ENCODE peak calls at places on chromosome 1, in four cellular contexts. One of them, this sample, is unnamed.

GRCh38 chr1:227805606-227806197 is 9.8 kb upstream of the PRSS38 start:
- DNase-seq in body of pancreas: no peak
- DNase-seq in GM23248: peak
- DNase-seq in right atrium auricular region: no peak
- DNase-seq in this sample: no peak

GRCh38 chr1:51738681-51739080 is 121.8 kb downstream of the OSBPL9 start:
- DNase-seq in body of pancreas: no peak
- DNase-seq in GM23248: no peak
- DNase-seq in right atrium auricular region: no peak
- DNase-seq in this sample: no peak

GRCh38 chr1:1132042-1132927 is 16.4 kb upstream of the C1orf159 start:
- DNase-seq in GM23248: no peak
- DNase-seq in right atrium auricular region: no peak
- DNase-seq in body of pancreas: peak
- DNase-seq in this sample: no peak

GRCh38 chr1:213138391-213138790 is 87.3 kb downstream of the RPS6KC1 start:
- DNase-seq in body of pancreas: no peak
- DNase-seq in right atrium auricular region: no peak
- DNase-seq in GM23248: no peak
- DNase-seq in this sample: no peak

GRCh38 chr1:111747282-111747734 is 8.1 kb upstream of the INKA2 start:
- DNase-seq in GM23248: peak
- DNase-seq in body of pancreas: peak
- DNase-seq in right atrium auricular region: peak
- DNase-seq in this sample: peak

GRCh38 chr1:93344886-93345632 is 648 bp upstream of the DR1 start:
- DNase-seq in GM23248: peak
- DNase-seq in right atrium auricular region: no peak
- DNase-seq in body of pancreas: no peak
- DNase-seq in this sample: no peak

GRCh38 chr1:115280073-115280472 is 58.0 kb downstream of the NGF start:
- DNase-seq in GM23248: peak
- DNase-seq in right atrium auricular region: no peak
- DNase-seq in body of pancreas: no peak
- DNase-seq in this sample: no peak

GRCh38 chr1:65172936-65173335 is 24.9 kb downstream of the AK4 start:
- DNase-seq in body of pancreas: no peak
- DNase-seq in GM23248: no peak
- DNase-seq in right atrium auricular region: no peak
- DNase-seq in this sample: no peak

GRCh38 chr1:165512817-165513216 is 31.0 kb upstream of the LRRC52 start:
- DNase-seq in right atrium auricular region: no peak
- DNase-seq in GM23248: no peak
- DNase-seq in body of pancreas: no peak
- DNase-seq in this sample: no peak

GRCh38 chr1:114347431-114348209 is 163.4 kb downstream of the TRIM33 start:
- DNase-seq in body of pancreas: no peak
- DNase-seq in right atrium auricular region: no peak
- DNase-seq in GM23248: no peak
- DNase-seq in this sample: no peak

GRCh38 chr1:156691665-156692408 is 13.5 kb downstream of the CRABP2 start:
- DNase-seq in GM23248: peak
- DNase-seq in body of pancreas: no peak
- DNase-seq in right atrium auricular region: no peak
- DNase-seq in this sample: no peak

GRCh38 chr1:246394121-246394520 is 113.0 kb downstream of the SMYD3 start:
- DNase-seq in right atrium auricular region: no peak
- DNase-seq in body of pancreas: no peak
- DNase-seq in GM23248: no peak
- DNase-seq in this sample: no peak

GRCh38 chr1:221457706-221458429 is 284.0 kb downstream of the DUSP10 start:
- DNase-seq in right atrium auricular region: no peak
- DNase-seq in GM23248: peak
- DNase-seq in body of pancreas: no peak
- DNase-seq in this sample: no peak
- H3K27ac ChIP-seq in right atrium auricular region: no peak
- H3K27ac ChIP-seq in GM23248: peak
- H3K27ac ChIP-seq in body of pancreas: no peak
- H3K27ac ChIP-seq in this sample: no peak

DNA sequence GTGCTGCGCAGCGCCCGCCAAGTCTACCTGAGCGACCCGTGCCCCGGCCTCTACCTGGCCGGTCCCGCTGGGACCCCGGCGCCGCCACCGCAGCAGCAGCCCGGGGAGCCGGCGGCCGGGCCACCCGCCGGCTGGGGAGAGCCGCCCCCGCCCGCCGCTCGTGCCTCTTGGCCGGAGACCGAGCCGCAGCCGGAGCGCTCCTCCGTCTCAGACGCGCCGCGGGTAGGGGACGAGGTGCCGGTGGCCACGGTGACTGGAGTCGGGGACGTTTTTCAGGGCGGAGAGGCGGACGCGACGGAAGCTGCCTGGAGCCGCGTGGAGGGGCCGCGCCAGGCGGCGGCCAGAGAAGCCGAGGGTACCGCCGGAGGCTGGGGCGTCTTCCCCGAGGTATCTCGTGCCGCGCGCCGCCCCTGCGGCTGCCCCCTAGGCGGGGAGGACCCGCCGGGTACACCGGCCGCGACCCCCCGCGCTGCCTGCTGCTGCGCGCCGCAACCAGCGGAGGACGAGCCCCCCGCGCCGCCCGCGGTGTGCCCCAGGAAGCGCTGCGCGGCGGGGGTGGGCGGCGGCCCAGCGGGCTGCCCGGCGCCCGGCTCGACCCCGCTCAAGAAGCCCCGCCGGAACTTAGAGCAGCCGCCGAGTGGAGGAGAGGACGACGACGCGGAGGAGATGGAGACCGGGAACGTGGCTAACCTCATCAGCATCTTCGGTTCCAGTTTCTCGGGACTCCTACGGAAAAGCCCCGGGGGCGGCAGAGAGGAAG is 697 bp downstream of the IER5 start:
- DNase-seq in body of pancreas: peak
- DNase-seq in right atrium auricular region: no peak
- DNase-seq in GM23248: peak
- DNase-seq in this sample: no peak
- H3K27ac ChIP-seq in body of pancreas: peak
- H3K27ac ChIP-seq in right atrium auricular region: peak
- H3K27ac ChIP-seq in GM23248: peak
- H3K27ac ChIP-seq in this sample: peak

DNA sequence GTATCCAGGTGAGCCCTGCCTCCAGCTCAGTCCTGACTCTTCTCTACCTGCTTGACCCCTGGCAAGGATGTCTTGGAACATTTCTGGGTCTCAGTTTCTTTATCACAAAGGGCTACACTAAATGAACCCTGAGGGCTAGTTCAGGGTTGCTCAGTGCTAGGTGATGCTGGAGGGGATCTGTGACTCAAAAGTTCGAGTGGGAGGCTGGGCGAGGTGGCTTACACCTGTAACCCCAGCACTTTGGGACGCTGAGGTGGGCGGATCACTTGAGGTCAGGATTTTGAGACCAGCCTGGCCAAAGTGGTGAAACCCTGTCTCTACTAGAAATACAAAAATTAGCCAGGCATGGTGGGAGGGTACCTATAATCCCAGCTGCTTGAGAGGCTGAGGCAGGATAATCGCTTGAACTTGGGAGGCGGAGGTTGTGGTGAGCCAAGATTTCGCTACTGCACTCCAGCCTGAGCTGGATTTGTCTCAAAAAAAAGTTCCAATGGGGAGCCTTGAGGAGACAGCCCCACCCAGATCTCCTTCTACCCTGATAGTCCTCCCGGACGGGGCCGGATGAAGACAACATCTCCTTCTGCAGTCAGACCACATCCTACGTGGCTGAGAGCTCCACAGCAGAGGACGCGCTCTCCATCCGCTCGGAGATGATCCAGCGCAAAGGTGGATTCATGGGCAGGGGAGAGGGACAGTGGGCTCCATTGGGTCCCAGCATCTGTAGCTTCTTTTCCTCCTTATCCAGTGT is 48.9 kb downstream of the YARS1 start:
- DNase-seq in right atrium auricular region: no peak
- DNase-seq in GM23248: no peak
- DNase-seq in body of pancreas: no peak
- DNase-seq in this sample: peak
- H3K27ac ChIP-seq in right atrium auricular region: no peak
- H3K27ac ChIP-seq in GM23248: no peak
- H3K27ac ChIP-seq in body of pancreas: peak
- H3K27ac ChIP-seq in this sample: peak

DNA sequence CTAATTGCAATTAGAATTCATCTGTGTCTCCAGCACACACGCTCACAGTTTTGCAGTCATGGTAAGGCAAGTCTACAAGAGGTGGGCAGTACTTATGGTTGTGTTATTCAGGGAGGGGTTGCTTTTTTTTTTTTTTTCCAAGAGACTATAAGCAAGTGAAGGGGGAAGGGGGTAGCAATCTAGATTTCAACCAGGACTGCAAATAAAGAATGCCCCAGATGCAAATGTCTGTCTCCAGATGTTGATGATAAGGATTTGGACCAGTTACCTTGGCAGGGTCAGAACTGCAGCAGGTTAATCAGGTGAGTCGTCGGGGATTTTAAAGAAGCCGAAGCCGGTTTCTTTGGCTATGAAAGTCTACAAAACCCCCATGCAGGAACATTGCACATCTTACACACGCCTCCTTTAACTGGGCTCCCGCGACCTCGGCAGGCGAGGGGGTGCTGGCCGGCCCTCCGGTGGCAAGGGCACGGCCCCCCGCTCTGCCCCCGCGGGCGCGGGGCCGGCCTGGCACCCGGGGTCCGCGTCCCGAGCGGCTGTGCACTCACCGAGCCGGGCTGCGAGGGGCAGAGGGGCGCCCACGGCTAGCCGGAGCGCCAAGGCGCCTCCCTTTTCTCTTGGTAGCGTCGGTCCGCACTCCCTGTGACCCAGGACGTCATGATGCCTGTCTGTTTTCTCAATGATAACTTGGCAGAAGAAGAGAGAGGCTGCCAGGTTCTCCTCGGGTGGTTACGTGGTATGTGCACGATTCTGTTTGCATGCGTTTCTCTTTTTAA is 366.2 kb upstream of the ESRRG start:
- DNase-seq in GM23248: peak
- DNase-seq in body of pancreas: no peak
- DNase-seq in right atrium auricular region: peak
- DNase-seq in this sample: peak
- H3K27ac ChIP-seq in GM23248: no peak
- H3K27ac ChIP-seq in body of pancreas: peak
- H3K27ac ChIP-seq in right atrium auricular region: peak
- H3K27ac ChIP-seq in this sample: no peak

DNA sequence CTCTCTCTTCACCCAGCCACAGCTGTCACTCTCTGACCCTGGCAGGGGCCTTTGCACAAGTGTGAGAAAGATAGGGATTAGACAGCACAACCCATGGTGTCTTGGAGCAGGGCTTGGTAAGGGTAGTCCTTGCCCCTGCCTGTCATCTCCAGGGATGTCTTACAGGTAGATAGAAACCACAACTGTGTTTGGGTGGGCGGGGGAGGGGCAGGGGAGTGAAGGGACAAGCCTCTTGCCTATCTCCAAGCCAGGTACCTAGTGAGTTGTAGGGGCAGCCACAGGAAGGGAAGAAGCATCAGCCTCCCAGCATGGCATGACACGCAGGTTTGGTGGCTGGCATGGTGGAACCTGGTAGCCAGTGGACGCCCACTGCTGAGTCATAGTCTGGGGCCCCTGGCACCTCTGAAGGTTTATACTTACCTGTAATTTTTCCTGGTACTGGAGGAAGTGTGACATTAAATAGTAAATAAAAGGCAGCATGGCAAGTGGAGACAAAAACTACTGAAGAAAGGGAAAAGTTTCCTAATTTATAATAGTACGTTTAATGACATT is 97.5 kb downstream of the CLEC20A start:
- DNase-seq in right atrium auricular region: no peak
- DNase-seq in body of pancreas: no peak
- DNase-seq in GM23248: no peak
- DNase-seq in this sample: no peak
- H3K27ac ChIP-seq in right atrium auricular region: no peak
- H3K27ac ChIP-seq in body of pancreas: no peak
- H3K27ac ChIP-seq in GM23248: no peak
- H3K27ac ChIP-seq in this sample: no peak

GRCh38 chr1:203197625-203198024 is 11.1 kb upstream of the CHI3L1 start:
- DNase-seq in right atrium auricular region: no peak
- DNase-seq in GM23248: peak
- DNase-seq in body of pancreas: no peak
- DNase-seq in this sample: no peak

GRCh38 chr1:203200916-203201315 is 14.4 kb upstream of the CHI3L1 start:
- DNase-seq in GM23248: no peak
- DNase-seq in body of pancreas: no peak
- DNase-seq in right atrium auricular region: no peak
- DNase-seq in this sample: no peak

GRCh38 chr1:203200059-203200553 is 13.6 kb upstream of the CHI3L1 start:
- DNase-seq in GM23248: peak
- DNase-seq in right atrium auricular region: peak
- DNase-seq in body of pancreas: no peak
- DNase-seq in this sample: no peak

GRCh38 chr1:203199481-203200058 is 13.1 kb upstream of the CHI3L1 start:
- DNase-seq in right atrium auricular region: no peak
- DNase-seq in body of pancreas: no peak
- DNase-seq in GM23248: peak
- DNase-seq in this sample: no peak

GRCh38 chr1:203199002-203199401 is 12.5 kb upstream of the CHI3L1 start:
- DNase-seq in body of pancreas: no peak
- DNase-seq in GM23248: no peak
- DNase-seq in right atrium auricular region: no peak
- DNase-seq in this sample: no peak
- H3K27ac ChIP-seq in body of pancreas: no peak
- H3K27ac ChIP-seq in GM23248: peak
- H3K27ac ChIP-seq in right atrium auricular region: no peak
- H3K27ac ChIP-seq in this sample: no peak

GRCh38 chr1:31767225-31767624 is 3.1 kb upstream of the ADGRB2 start:
- DNase-seq in GM23248: no peak
- DNase-seq in body of pancreas: no peak
- DNase-seq in right atrium auricular region: no peak
- DNase-seq in this sample: no peak
- H3K27ac ChIP-seq in GM23248: no peak
- H3K27ac ChIP-seq in body of pancreas: no peak
- H3K27ac ChIP-seq in right atrium auricular region: no peak
- H3K27ac ChIP-seq in this sample: no peak

DNA sequence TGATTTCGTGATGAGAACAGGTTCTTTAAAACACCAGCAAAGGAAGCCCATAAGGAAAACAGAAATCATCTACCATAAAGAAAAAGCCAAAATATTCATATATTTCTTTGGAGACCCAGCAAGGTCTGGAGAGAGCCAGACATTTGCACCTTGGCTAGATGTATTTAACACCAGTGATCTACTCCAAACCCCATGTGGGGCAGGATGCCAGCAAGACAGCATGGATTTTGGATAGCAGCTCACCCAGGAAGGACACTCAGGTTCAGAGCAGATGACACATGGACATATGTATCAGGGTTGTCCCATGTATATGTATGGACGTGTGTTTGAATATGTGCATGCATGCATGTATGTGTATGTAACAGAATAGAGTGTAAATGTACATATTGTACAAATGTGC is 73.7 kb upstream of the KAZN start:
- DNase-seq in body of pancreas: no peak
- DNase-seq in GM23248: no peak
- DNase-seq in right atrium auricular region: no peak
- DNase-seq in this sample: no peak
- H3K27ac ChIP-seq in body of pancreas: no peak
- H3K27ac ChIP-seq in GM23248: no peak
- H3K27ac ChIP-seq in right atrium auricular region: no peak
- H3K27ac ChIP-seq in this sample: no peak

This sample was measured in testis.